ENCODE peak calls at places on chromosomes 16 and 17, in nine cellular contexts. A, H, F, D, L, J, W, S and E are unnamed samples.

GRCh38 chr17:62847426-62847825 is 39.3 kb upstream of the MARCHF10 start:
- DNase-seq in F (no peak), W (no peak), L (no peak), J (no peak), A (no peak), D (no peak), S (no peak), H (no peak), E (no peak)

GRCh38 chr17:71180801-71181385 is 939.9 kb upstream of the SOX9 start:
- DNase-seq in D (peak), J (no peak), A (peak), L (no peak), F (no peak), W (peak), H (peak), S (peak), E (peak)

GRCh38 chr16:74271879-74272278 is 24.7 kb upstream of the PSMD7 start:
- DNase-seq in W (peak), A (peak), L (no peak), D (no peak), S (no peak), F (no peak), H (peak), J (no peak), E (no peak)

GRCh38 chr17:47957591-47958490 is at the start of gene PRR15L:
- DNase-seq in H (no peak), D (no peak), F (no peak), J (no peak), W (no peak), L (no peak), S (no peak), A (no peak), E (peak)

GRCh38 chr16:75621170-75621477 is 2.0 kb downstream of the ADAT1 start:
- DNase-seq in A (peak), W (peak), F (no peak), D (peak), J (no peak), L (no peak), S (peak), H (peak), E (peak)

GRCh38 chr17:36027776-36028175 is 10.0 kb upstream of the CCL23 start:
- DNase-seq in H (no peak), D (no peak), W (no peak), J (no peak), F (no peak), A (no peak), L (no peak), S (no peak), E (no peak)

GRCh38 chr17:20961551-20961950 is 81.3 kb downstream of the USP22 start:
- DNase-seq in W (no peak), J (no peak), F (no peak), L (no peak), D (peak), H (no peak), A (peak), S (peak), E (peak)

GRCh38 chr17:57762375-57762916 is 17.3 kb upstream of the CCDC182 start:
- DNase-seq in W (no peak), L (no peak), J (no peak), S (no peak), D (no peak), H (no peak), F (no peak), A (no peak), E (no peak)

GRCh38 chr16:4404247-4404966 is 12.0 kb downstream of the CORO7 start:
- DNase-seq in L (no peak), D (no peak), A (peak), F (no peak), H (no peak), W (peak), J (no peak), S (peak), E (peak)

GRCh38 chr16:88690341-88691128 is 4.2 kb upstream of the SNAI3 start:
- DNase-seq in F (no peak), S (no peak), J (no peak), L (no peak), D (no peak), W (no peak), H (no peak), A (no peak), E (no peak)

GRCh38 chr17:63442549-63443035 is 3.5 kb downstream of the CYB561 start:
- DNase-seq in A (no peak), H (no peak), D (no peak), W (no peak), S (peak), F (no peak), L (no peak), J (no peak), E (no peak)

GRCh38 chr16:12669908-12670307 is 133.8 kb downstream of the CPPED1 start:
- DNase-seq in L (no peak), W (no peak), A (no peak), H (no peak), D (no peak), J (no peak), F (no peak), S (no peak), E (no peak)

GRCh38 chr17:55210292-55210691 is 54.5 kb upstream of the HLF start:
- DNase-seq in A (no peak), L (no peak), W (no peak), D (no peak), J (no peak), H (no peak), S (peak), F (no peak), E (no peak)

GRCh38 chr16:9260665-9261064 is 169.2 kb downstream of the HAPSTR1 start:
- DNase-seq in J (no peak), W (no peak), L (no peak), S (no peak), F (no peak), D (no peak), A (no peak), H (no peak), E (no peak)

GRCh38 chr17:4739122-4740024 is at the start of the genes CXCL16 and ZMYND15:
- DNase-seq in A (peak), J (peak), F (no peak), S (peak), D (peak), H (no peak), W (peak), L (no peak), E (peak)

GRCh38 chr17:62663304-62663703 is 35.8 kb downstream of the MRC2 start:
- DNase-seq in L (no peak), J (no peak), H (no peak), D (no peak), S (peak), W (no peak), F (no peak), A (no peak), E (no peak)

GRCh38 chr16:66159987-66160386 is 206.5 kb upstream of the CDH5 start:
- DNase-seq in J (no peak), F (no peak), D (peak), W (peak), H (peak), S (peak), L (no peak), A (peak), E (no peak)

GRCh38 chr17:8019665-8020064 is 17.2 kb downstream of the GUCY2D start:
- DNase-seq in A (peak), W (peak), F (no peak), J (no peak), L (no peak), D (no peak), H (peak), S (no peak), E (peak)

GRCh38 chr16:30010817-30011504 is at the start of gene DOC2A:
- DNase-seq in S (peak), W (no peak), J (no peak), H (no peak), D (no peak), F (no peak), A (no peak), L (peak), E (no peak)

GRCh38 chr16:28291651-28292626 is at the start of gene SBK1:
- DNase-seq in H (peak), L (peak), W (peak), A (peak), S (peak), D (peak), J (no peak), F (peak), E (peak)

GRCh38 chr17:67289174-67289876 is 44.3 kb upstream of the HELZ start:
- DNase-seq in F (no peak), L (no peak), H (peak), J (no peak), D (peak), W (peak), S (peak), A (peak), E (no peak)

GRCh38 chr17:7478276-7479138 is 924 bp downstream of the ZBTB4 start:
- DNase-seq in W (no peak), S (peak), H (peak), A (peak), D (peak), F (no peak), J (no peak), L (no peak), E (no peak)

GRCh38 chr16:79047337-79047736 is 553.2 kb downstream of the MAF start:
- DNase-seq in F (no peak), H (no peak), W (no peak), D (no peak), L (no peak), A (no peak), S (no peak), J (no peak), E (peak)

DNA sequence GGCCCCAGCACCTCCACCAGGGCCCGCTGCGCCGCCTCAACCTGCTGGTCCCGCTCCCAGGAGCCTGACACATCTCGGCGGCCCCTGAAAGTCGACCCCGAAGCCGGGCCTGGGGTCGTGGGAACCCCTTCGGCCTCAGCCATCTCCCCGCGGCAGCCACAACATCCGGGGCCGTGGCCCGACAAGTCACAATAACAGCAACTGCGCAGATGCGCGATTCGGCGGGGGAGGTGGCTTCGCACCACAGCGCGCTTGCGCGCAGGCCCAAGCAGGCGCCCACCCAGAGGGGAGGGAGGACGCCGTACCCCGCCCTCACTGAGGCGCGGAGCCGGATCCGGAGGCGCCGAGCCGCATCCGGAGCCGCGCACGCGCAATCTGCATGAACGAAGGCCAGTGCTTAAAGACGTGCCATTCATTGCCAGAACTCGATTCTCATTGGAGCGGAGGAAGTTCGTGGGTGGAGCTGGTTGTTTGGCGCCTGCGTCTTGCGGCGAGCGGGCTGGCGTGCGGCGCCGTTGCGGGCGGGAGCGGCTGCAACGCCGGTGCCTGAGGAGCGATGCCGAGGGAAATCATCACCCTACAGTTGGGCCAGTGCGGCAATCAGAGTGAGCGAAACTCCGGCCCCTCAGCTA is at the start of the genes RETREG3 and TUBG1:
- DNase-seq in L (peak), A (peak), J (peak), W (peak), S (peak), D (peak), H (peak), F (peak), E (peak)
- TF ChIP-seq CTCF in L (no peak), A (peak), J (no peak), W (peak), S (no peak), D (peak), H (peak), F (no peak), E (peak)

GRCh38 chr16:2717360-2718263 is 2.4 kb downstream of the PRSS27 start:
- DNase-seq in J (no peak), S (no peak), F (no peak), H (no peak), W (no peak), A (no peak), L (no peak), D (no peak), E (no peak)

GRCh38 chr16:2720063-2720455 is at the start of gene PRSS27:
- DNase-seq in D (no peak), W (no peak), A (no peak), F (no peak), S (no peak), L (no peak), J (no peak), H (no peak), E (no peak)

GRCh38 chr16:2719328-2720062 is 529 bp downstream of the PRSS27 start:
- DNase-seq in W (no peak), F (no peak), A (no peak), H (no peak), D (no peak), S (no peak), J (no peak), L (no peak), E (no peak)

GRCh38 chr16:2724088-2724676 is 4.2 kb upstream of the PRSS27 start:
- DNase-seq in D (no peak), F (no peak), H (no peak), S (no peak), J (no peak), A (no peak), L (no peak), W (no peak), E (no peak)

DNA sequence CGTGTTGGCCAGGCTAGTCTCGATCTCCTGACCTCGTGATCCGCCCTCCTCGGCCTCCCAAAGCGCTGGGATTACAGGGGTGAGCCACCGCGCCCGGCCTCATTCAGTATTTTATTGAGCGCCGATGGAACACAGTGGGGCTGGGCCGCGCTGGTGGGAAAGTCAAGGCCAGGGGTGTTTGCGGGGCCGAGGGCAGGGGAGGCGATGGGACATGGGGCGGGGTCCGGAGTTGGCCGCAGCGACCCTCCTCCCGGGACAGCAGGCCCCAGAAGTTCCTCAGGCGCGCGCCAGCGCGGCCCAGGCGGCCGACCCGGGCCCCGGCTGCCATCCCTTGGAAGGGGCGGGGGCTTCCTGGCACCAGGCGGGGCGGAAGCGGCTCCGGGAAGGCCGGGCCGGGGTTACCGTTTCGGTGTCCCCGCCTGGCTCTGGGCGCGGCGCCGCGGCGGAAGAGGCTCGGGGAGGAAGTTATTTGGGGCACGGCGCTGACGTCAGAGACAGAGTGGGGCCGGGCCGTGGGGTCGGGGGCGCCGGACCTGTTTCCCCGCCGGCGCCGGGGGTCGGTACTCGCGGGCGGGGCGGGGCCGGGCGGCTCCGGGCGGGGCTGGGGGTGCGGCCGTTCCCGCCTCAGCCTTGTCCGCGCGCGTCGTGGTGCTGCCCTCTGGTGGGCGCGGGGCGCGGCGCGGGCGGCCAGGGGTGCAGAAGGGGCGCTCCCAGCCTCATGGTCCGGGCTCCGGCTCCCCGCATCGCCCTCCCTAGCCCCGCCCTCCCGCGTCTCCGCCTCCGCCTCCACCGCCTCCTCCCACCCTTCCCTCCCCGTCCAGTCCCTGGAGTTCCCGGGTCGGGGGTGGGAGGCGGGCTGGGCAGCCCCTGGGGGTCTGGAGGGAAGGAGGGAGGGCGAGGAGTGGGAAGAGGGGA is 952 bp upstream of the PRSS27 start:
- DNase-seq in A (peak), F (peak), L (peak), D (peak), W (peak), J (peak), H (peak), S (peak), E (peak)
- TF ChIP-seq CTCF in A (no peak), F (peak), L (peak), D (peak), W (no peak), J (no peak), H (peak), S (peak), E (peak)

GRCh38 chr16:18062713-18063112 is 273.8 kb downstream of the NPIPA8 start:
- DNase-seq in L (no peak), A (no peak), S (no peak), D (no peak), H (no peak), F (no peak), J (no peak), W (no peak), E (no peak)

GRCh38 chr16:18059577-18059976 is 277.0 kb downstream of the NPIPA8 start:
- DNase-seq in W (no peak), L (no peak), J (no peak), A (no peak), H (no peak), S (no peak), D (no peak), F (no peak), E (no peak)

GRCh38 chr16:18055411-18055916 is 281.1 kb downstream of the NPIPA8 start:
- DNase-seq in J (no peak), A (no peak), F (no peak), L (no peak), W (no peak), S (no peak), D (no peak), H (no peak), E (no peak)

DNA sequence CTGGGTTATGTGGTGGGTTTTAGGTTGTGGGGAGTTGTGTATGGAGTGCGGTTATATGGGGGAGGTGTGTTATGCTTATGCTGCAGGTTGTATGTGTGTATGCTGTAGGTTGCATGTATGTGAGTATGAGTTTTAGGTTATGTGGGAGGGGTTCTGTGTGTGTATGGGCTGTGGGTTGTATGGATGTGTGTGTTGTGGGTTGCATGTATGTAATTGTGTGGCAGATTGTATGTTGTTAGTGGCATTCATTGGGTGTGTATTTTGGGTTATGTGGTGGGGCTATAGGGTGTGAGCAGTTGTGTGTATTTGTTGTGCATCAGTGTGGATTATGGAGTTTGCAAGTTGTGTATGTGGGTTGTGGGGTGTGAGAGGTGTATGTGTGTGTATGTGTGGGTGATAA is 277.4 kb downstream of the NPIPA8 start:
- DNase-seq in W (no peak), A (no peak), D (no peak), F (no peak), L (no peak), J (no peak), H (no peak), S (no peak), E (no peak)
- TF ChIP-seq CTCF in W (no peak), A (no peak), D (no peak), F (no peak), L (no peak), J (no peak), H (no peak), S (no peak), E (no peak)

DNA sequence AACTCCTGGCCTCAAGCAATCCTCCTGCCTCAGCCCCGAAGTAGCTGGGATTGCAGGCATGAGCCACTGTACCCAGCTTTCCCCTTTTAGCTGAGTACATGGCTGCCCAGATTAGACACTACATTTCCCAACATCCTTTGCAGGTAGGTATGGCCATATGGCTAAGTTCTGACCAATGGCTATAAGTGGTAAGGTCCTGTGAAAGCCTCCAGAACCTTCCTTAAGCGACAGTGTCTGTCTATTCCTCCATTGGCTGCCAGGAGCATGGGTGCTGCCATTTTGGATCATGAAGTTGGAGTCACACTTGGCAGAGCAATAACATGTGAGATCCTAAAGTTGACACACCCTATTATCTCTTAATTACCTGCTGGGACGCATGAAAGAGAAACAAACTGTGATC is 24.4 kb upstream of the CRHR1 start:
- DNase-seq in W (no peak), H (no peak), D (no peak), J (no peak), F (peak), A (no peak), L (no peak), S (no peak), E (no peak)
- TF ChIP-seq CTCF in W (no peak), H (no peak), D (no peak), J (no peak), F (no peak), A (no peak), L (no peak), S (no peak), E (no peak)

GRCh38 chr17:27569257-27569722 is 61.7 kb upstream of the LGALS9 start:
- DNase-seq in D (no peak), H (peak), J (no peak), L (peak), W (no peak), S (peak), A (no peak), F (no peak), E (peak)
- TF ChIP-seq CTCF in D (peak), H (peak), J (no peak), L (peak), W (peak), S (peak), A (peak), F (peak), E (peak)

GRCh38 chr17:78798695-78799559 is 16.9 kb upstream of the CYTH1 start:
- DNase-seq in F (no peak), L (no peak), H (peak), S (peak), J (no peak), D (peak), A (peak), W (peak), E (peak)
- TF ChIP-seq CTCF in F (peak), L (peak), H (peak), S (peak), J (no peak), D (peak), A (peak), W (peak), E (peak)

GRCh38 chr16:69814078-69814477 is 51.9 kb downstream of the WWP2 start:
- DNase-seq in A (no peak), H (no peak), S (no peak), W (no peak), L (no peak), F (no peak), D (no peak), J (no peak), E (no peak)

GRCh38 chr16:69814561-69814960 is 52.4 kb downstream of the WWP2 start:
- DNase-seq in A (no peak), L (no peak), W (no peak), S (no peak), D (no peak), J (no peak), H (no peak), F (no peak), E (no peak)

GRCh38 chr16:69812213-69813014 is 50.3 kb downstream of the WWP2 start:
- DNase-seq in W (no peak), H (no peak), F (no peak), J (no peak), D (no peak), L (no peak), S (no peak), A (peak), E (no peak)
- TF ChIP-seq CTCF in W (no peak), H (no peak), F (no peak), J (no peak), D (no peak), L (no peak), S (no peak), A (no peak), E (no peak)

GRCh38 chr17:34146440-34147043 is 108.5 kb upstream of the CCL2 start:
- DNase-seq in W (no peak), F (no peak), H (no peak), L (no peak), D (no peak), S (no peak), A (peak), J (no peak), E (peak)
- TF ChIP-seq CTCF in W (peak), F (peak), H (no peak), L (peak), D (no peak), S (peak), A (peak), J (no peak), E (peak)